ENCODE peak calls at places on chromosomes 6 and 20, in seven cellular contexts. One of them, this sample, is unnamed.
A peak's percentile ranks its signal among the peaks of the same experiment; 100 is the strongest.

GRCh38 chr20:1509237-1509636 is 18.0 kb upstream of the SIRPB2 start:
- DNase-seq in NCI-H1092 treated with DMSO at 0.1 percent for 48 hours: peak; percentile 2
- DNase-seq in stimulated activated CD4-positive, alpha-beta T cell treated with anti-CD3 and anti-CD28 coated beads, TNF-alpha, amount 100 ng/mL, for 24 hours: no peak
- DNase-seq in effector memory CD4-positive, alpha-beta T cell: no peak
- DNase-seq in RWPE2: no peak
- DNase-seq in tibial artery: no peak
- DNase-seq in pancreas: no peak
- DNase-seq in this sample: peak; percentile 27

GRCh38 chr20:57392130-57392445 is 892 bp downstream of the RBM38 start:
- DNase-seq in NCI-H1092 treated with DMSO at 0.1 percent for 48 hours: peak; percentile 22
- DNase-seq in pancreas: no peak
- DNase-seq in effector memory CD4-positive, alpha-beta T cell: no peak
- DNase-seq in stimulated activated CD4-positive, alpha-beta T cell treated with anti-CD3 and anti-CD28 coated beads, TNF-alpha, amount 100 ng/mL, for 24 hours: no peak
- DNase-seq in tibial artery: no peak
- DNase-seq in RWPE2: peak; percentile 71
- DNase-seq in this sample: no peak

GRCh38 chr6:168132531-168133184 is 53.6 kb upstream of the FRMD1 start:
- DNase-seq in RWPE2: no peak
- DNase-seq in effector memory CD4-positive, alpha-beta T cell: no peak
- DNase-seq in stimulated activated CD4-positive, alpha-beta T cell treated with anti-CD3 and anti-CD28 coated beads, TNF-alpha, amount 100 ng/mL, for 24 hours: no peak
- DNase-seq in pancreas: peak; percentile 57
- DNase-seq in tibial artery: no peak
- DNase-seq in NCI-H1092 treated with DMSO at 0.1 percent for 48 hours: no peak
- DNase-seq in this sample: peak; percentile 64

GRCh38 chr6:48068326-48069191 is 42.4 kb downstream of the PTCHD4 start:
- DNase-seq in RWPE2: peak; percentile 46
- DNase-seq in NCI-H1092 treated with DMSO at 0.1 percent for 48 hours: no peak
- DNase-seq in effector memory CD4-positive, alpha-beta T cell: no peak
- DNase-seq in stimulated activated CD4-positive, alpha-beta T cell treated with anti-CD3 and anti-CD28 coated beads, TNF-alpha, amount 100 ng/mL, for 24 hours: no peak
- DNase-seq in tibial artery: peak; percentile 60
- DNase-seq in pancreas: peak; percentile 55
- DNase-seq in this sample: no peak

GRCh38 chr6:73394577-73395354 is at the start of gene DDX43:
- DNase-seq in NCI-H1092 treated with DMSO at 0.1 percent for 48 hours: peak; percentile 4
- DNase-seq in effector memory CD4-positive, alpha-beta T cell: peak; percentile 51
- DNase-seq in tibial artery: peak; percentile 78
- DNase-seq in RWPE2: peak; percentile 77
- DNase-seq in stimulated activated CD4-positive, alpha-beta T cell treated with anti-CD3 and anti-CD28 coated beads, TNF-alpha, amount 100 ng/mL, for 24 hours: no peak
- DNase-seq in pancreas: peak; percentile 72
- DNase-seq in this sample: no peak

GRCh38 chr6:27441001-27441400 is 31.9 kb downstream of the ZNF184 start:
- DNase-seq in tibial artery: no peak
- DNase-seq in RWPE2: no peak
- DNase-seq in pancreas: no peak
- DNase-seq in effector memory CD4-positive, alpha-beta T cell: no peak
- DNase-seq in stimulated activated CD4-positive, alpha-beta T cell treated with anti-CD3 and anti-CD28 coated beads, TNF-alpha, amount 100 ng/mL, for 24 hours: no peak
- DNase-seq in NCI-H1092 treated with DMSO at 0.1 percent for 48 hours: no peak
- DNase-seq in this sample: no peak

GRCh38 chr20:36886859-36887778 is 11.2 kb downstream of the TLDC2 start:
- DNase-seq in RWPE2: peak; percentile 92
- DNase-seq in pancreas: peak; percentile 93
- DNase-seq in NCI-H1092 treated with DMSO at 0.1 percent for 48 hours: peak; percentile 78
- DNase-seq in stimulated activated CD4-positive, alpha-beta T cell treated with anti-CD3 and anti-CD28 coated beads, TNF-alpha, amount 100 ng/mL, for 24 hours: peak; percentile 69
- DNase-seq in tibial artery: peak; percentile 91
- DNase-seq in effector memory CD4-positive, alpha-beta T cell: peak; percentile 27
- DNase-seq in this sample: peak; percentile 32

GRCh38 chr6:149081281-149081680 is 236.2 kb upstream of the TAB2 start:
- DNase-seq in tibial artery: no peak
- DNase-seq in effector memory CD4-positive, alpha-beta T cell: no peak
- DNase-seq in stimulated activated CD4-positive, alpha-beta T cell treated with anti-CD3 and anti-CD28 coated beads, TNF-alpha, amount 100 ng/mL, for 24 hours: no peak
- DNase-seq in RWPE2: no peak
- DNase-seq in pancreas: no peak
- DNase-seq in NCI-H1092 treated with DMSO at 0.1 percent for 48 hours: no peak
- DNase-seq in this sample: no peak

GRCh38 chr20:25032478-25033183 is 25.3 kb downstream of the ACSS1 start:
- DNase-seq in NCI-H1092 treated with DMSO at 0.1 percent for 48 hours: peak; percentile 34
- DNase-seq in pancreas: no peak
- DNase-seq in RWPE2: no peak
- DNase-seq in tibial artery: no peak
- DNase-seq in effector memory CD4-positive, alpha-beta T cell: no peak
- DNase-seq in stimulated activated CD4-positive, alpha-beta T cell treated with anti-CD3 and anti-CD28 coated beads, TNF-alpha, amount 100 ng/mL, for 24 hours: no peak
- DNase-seq in this sample: peak; percentile 93

GRCh38 chr6:146287691-146288369 is 255.8 kb upstream of the RAB32 start:
- DNase-seq in stimulated activated CD4-positive, alpha-beta T cell treated with anti-CD3 and anti-CD28 coated beads, TNF-alpha, amount 100 ng/mL, for 24 hours: no peak
- DNase-seq in pancreas: no peak
- DNase-seq in RWPE2: no peak
- DNase-seq in NCI-H1092 treated with DMSO at 0.1 percent for 48 hours: no peak
- DNase-seq in tibial artery: no peak
- DNase-seq in effector memory CD4-positive, alpha-beta T cell: no peak
- DNase-seq in this sample: no peak

GRCh38 chr6:148624025-148624424 is 122.8 kb upstream of the UST start:
- DNase-seq in pancreas: no peak
- DNase-seq in tibial artery: no peak
- DNase-seq in stimulated activated CD4-positive, alpha-beta T cell treated with anti-CD3 and anti-CD28 coated beads, TNF-alpha, amount 100 ng/mL, for 24 hours: no peak
- DNase-seq in RWPE2: no peak
- DNase-seq in effector memory CD4-positive, alpha-beta T cell: no peak
- DNase-seq in NCI-H1092 treated with DMSO at 0.1 percent for 48 hours: no peak
- DNase-seq in this sample: no peak

GRCh38 chr6:90955246-90955645 is 368.4 kb upstream of the MAP3K7 start:
- DNase-seq in RWPE2: no peak
- DNase-seq in NCI-H1092 treated with DMSO at 0.1 percent for 48 hours: no peak
- DNase-seq in tibial artery: no peak
- DNase-seq in stimulated activated CD4-positive, alpha-beta T cell treated with anti-CD3 and anti-CD28 coated beads, TNF-alpha, amount 100 ng/mL, for 24 hours: no peak
- DNase-seq in effector memory CD4-positive, alpha-beta T cell: no peak
- DNase-seq in pancreas: no peak
- DNase-seq in this sample: no peak

GRCh38 chr6:89411269-89412070 is 603 bp downstream of the RRAGD start:
- DNase-seq in RWPE2: no peak
- DNase-seq in tibial artery: peak; percentile 72
- DNase-seq in NCI-H1092 treated with DMSO at 0.1 percent for 48 hours: peak; percentile 49
- DNase-seq in effector memory CD4-positive, alpha-beta T cell: no peak
- DNase-seq in stimulated activated CD4-positive, alpha-beta T cell treated with anti-CD3 and anti-CD28 coated beads, TNF-alpha, amount 100 ng/mL, for 24 hours: peak; percentile 11
- DNase-seq in pancreas: peak; percentile 82
- DNase-seq in this sample: no peak

GRCh38 chr20:63740501-63741353 is 1.2 kb downstream of the SLC2A4RG start:
- DNase-seq in stimulated activated CD4-positive, alpha-beta T cell treated with anti-CD3 and anti-CD28 coated beads, TNF-alpha, amount 100 ng/mL, for 24 hours: no peak
- DNase-seq in effector memory CD4-positive, alpha-beta T cell: no peak
- DNase-seq in tibial artery: peak; percentile 98
- DNase-seq in RWPE2: peak; percentile 98
- DNase-seq in pancreas: peak; percentile 99
- DNase-seq in NCI-H1092 treated with DMSO at 0.1 percent for 48 hours: peak; percentile 70
- DNase-seq in this sample: no peak

GRCh38 chr6:33589366-33589722 is 9.3 kb upstream of the BAK1 start:
- DNase-seq in stimulated activated CD4-positive, alpha-beta T cell treated with anti-CD3 and anti-CD28 coated beads, TNF-alpha, amount 100 ng/mL, for 24 hours: no peak
- DNase-seq in pancreas: no peak
- DNase-seq in tibial artery: no peak
- DNase-seq in RWPE2: no peak
- DNase-seq in NCI-H1092 treated with DMSO at 0.1 percent for 48 hours: no peak
- DNase-seq in effector memory CD4-positive, alpha-beta T cell: no peak
- DNase-seq in this sample: no peak

GRCh38 chr20:33576432-33576883 is 85.7 kb upstream of the C20orf144 start:
- DNase-seq in effector memory CD4-positive, alpha-beta T cell: no peak
- DNase-seq in RWPE2: no peak
- DNase-seq in NCI-H1092 treated with DMSO at 0.1 percent for 48 hours: peak; percentile 77
- DNase-seq in tibial artery: no peak
- DNase-seq in pancreas: no peak
- DNase-seq in stimulated activated CD4-positive, alpha-beta T cell treated with anti-CD3 and anti-CD28 coated beads, TNF-alpha, amount 100 ng/mL, for 24 hours: no peak
- DNase-seq in this sample: no peak

GRCh38 chr6:26155066-26155925 is 68.1 kb downstream of the HFE start:
- DNase-seq in tibial artery: no peak
- DNase-seq in stimulated activated CD4-positive, alpha-beta T cell treated with anti-CD3 and anti-CD28 coated beads, TNF-alpha, amount 100 ng/mL, for 24 hours: no peak
- DNase-seq in RWPE2: no peak
- DNase-seq in effector memory CD4-positive, alpha-beta T cell: no peak
- DNase-seq in NCI-H1092 treated with DMSO at 0.1 percent for 48 hours: peak; percentile 24
- DNase-seq in pancreas: no peak
- DNase-seq in this sample: no peak

GRCh38 chr6:160356074-160356754 is 8.0 kb downstream of the SLC22A3 start:
- DNase-seq in pancreas: no peak
- DNase-seq in NCI-H1092 treated with DMSO at 0.1 percent for 48 hours: peak; percentile 94
- DNase-seq in tibial artery: no peak
- DNase-seq in RWPE2: no peak
- DNase-seq in stimulated activated CD4-positive, alpha-beta T cell treated with anti-CD3 and anti-CD28 coated beads, TNF-alpha, amount 100 ng/mL, for 24 hours: no peak
- DNase-seq in effector memory CD4-positive, alpha-beta T cell: no peak
- DNase-seq in this sample: no peak